ENCODE peak calls at places on chromosomes 2 and 18, in nine cellular contexts. K is HCT116; S is OCI-LY7; X is heart left ventricle; M is CD4-positive, CD25-positive, alpha-beta regulatory T cell; U is coronary artery; L is SK-N-SH; Z is psoas muscle; C is GM23248. Q is an unnamed sample.

GRCh38 chr18:44835555-44836156 is 155.0 kb downstream of the SETBP1 start:
- DNase-seq in U (no peak), L (no peak), K (no peak), S (no peak), M (no peak), Z (peak; percentile 25), X (no peak), C (no peak), Q (no peak)

GRCh38 chr2:50746526-50746925 is 285.4 kb downstream of the NRXN1 start:
- DNase-seq in Z (no peak), C (peak; percentile 13), M (no peak), S (peak; percentile 46), K (peak; percentile 28), L (peak; percentile 12), X (no peak), U (no peak), Q (no peak)

GRCh38 chr2:231765496-231765929 is 15.6 kb downstream of the PDE6D start:
- DNase-seq in L (no peak), Z (no peak), C (no peak), X (no peak), K (no peak), U (no peak), M (no peak), S (no peak), Q (no peak)

GRCh38 chr2:112920923-112921532 is 10.1 kb downstream of the IL37 start:
- DNase-seq in L (no peak), Z (no peak), U (no peak), S (no peak), X (no peak), M (peak; percentile 5), C (peak; percentile 62), K (peak; percentile 49), Q (no peak)

GRCh38 chr2:61763605-61764034 is 90.2 kb downstream of the FAM161A start:
- DNase-seq in S (no peak), Z (peak; percentile 85), K (peak; percentile 85), C (peak; percentile 92), U (peak; percentile 90), M (no peak), X (peak; percentile 88), L (peak; percentile 77), Q (peak; percentile 85)

GRCh38 chr2:226313071-226313470 is 486.5 kb downstream of the IRS1 start:
- DNase-seq in M (no peak), Z (no peak), U (no peak), K (no peak), X (no peak), L (no peak), C (no peak), S (no peak), Q (no peak)

GRCh38 chr2:67057901-67058703 is 339.0 kb upstream of the ETAA1 start:
- DNase-seq in Z (no peak), C (peak; percentile 7), L (no peak), M (no peak), K (no peak), X (no peak), U (no peak), S (no peak), Q (no peak)

GRCh38 chr2:40432916-40433315 is 19.0 kb downstream of the SLC8A1 start:
- DNase-seq in Z (no peak), M (no peak), X (no peak), L (no peak), C (peak; percentile 24), K (no peak), U (no peak), S (no peak), Q (no peak)

GRCh38 chr2:43773876-43774613 is at the start of gene DYNC2LI1:
- DNase-seq in L (peak; percentile 91), C (peak; percentile 96), X (peak; percentile 94), Z (peak; percentile 81), K (peak; percentile 89), M (peak; percentile 65), S (peak; percentile 84), U (peak; percentile 94), Q (peak; percentile 61)

GRCh38 chr2:86290596-86291327 is 46.7 kb downstream of the REEP1 start:
- DNase-seq in U (no peak), S (no peak), M (no peak), K (no peak), C (no peak), L (no peak), Z (no peak), X (peak; percentile 49), Q (no peak)

GRCh38 chr2:200577000-200577399 is 8.8 kb upstream of the AOX1 start:
- DNase-seq in C (peak; percentile 23), S (no peak), Z (no peak), U (no peak), M (no peak), X (no peak), L (no peak), K (no peak), Q (no peak)

GRCh38 chr2:11368059-11368572 is 23.7 kb upstream of the ROCK2 start:
- DNase-seq in L (no peak), X (peak; percentile 55), C (peak; percentile 56), K (no peak), M (no peak), U (peak; percentile 83), S (no peak), Z (peak; percentile 49), Q (no peak)

GRCh38 chr18:56200381-56200831 is 438.0 kb downstream of the TXNL1 start:
- DNase-seq in U (no peak), M (no peak), C (peak; percentile 82), X (no peak), L (no peak), S (no peak), Z (no peak), K (no peak), Q (no peak)

GRCh38 chr18:25298853-25299274 is 53.1 kb downstream of the ZNF521 start:
- DNase-seq in U (no peak), X (peak; percentile 47), L (no peak), S (no peak), C (peak; percentile 94), K (no peak), M (no peak), Z (peak; percentile 65), Q (no peak)

DNA sequence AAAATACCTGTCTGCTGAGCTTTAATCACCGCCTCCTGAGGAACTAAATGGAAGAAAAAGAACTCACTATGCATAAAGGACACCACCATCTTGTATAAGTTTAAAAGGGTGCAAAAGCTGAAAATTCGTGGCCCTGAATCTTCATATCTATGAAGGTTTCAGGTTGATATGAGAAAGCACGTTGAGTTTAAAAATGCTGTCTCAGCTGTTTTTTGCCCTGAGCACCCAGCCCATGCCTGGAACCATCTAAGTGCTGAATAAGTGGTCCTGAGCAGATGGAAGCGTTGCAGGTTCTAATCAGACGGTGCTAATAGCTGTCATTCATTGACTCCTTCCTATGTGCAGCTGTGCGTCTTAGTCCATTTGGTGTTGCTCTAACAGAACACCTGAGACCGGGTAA is 467.4 kb downstream of the EIPR1 start:
- DNase-seq in X (no peak), Z (no peak), C (no peak), U (no peak), M (no peak), L (no peak), S (no peak), K (no peak), Q (no peak)
- H3K27ac ChIP-seq in X (no peak overlapping the region), Z (no peak overlapping the region), C (no peak overlapping the region), U (no peak overlapping the region), M (no peak overlapping the region), L (no peak overlapping the region), S (no peak overlapping the region), K (no peak overlapping the region), Q (no peak overlapping the region)

DNA sequence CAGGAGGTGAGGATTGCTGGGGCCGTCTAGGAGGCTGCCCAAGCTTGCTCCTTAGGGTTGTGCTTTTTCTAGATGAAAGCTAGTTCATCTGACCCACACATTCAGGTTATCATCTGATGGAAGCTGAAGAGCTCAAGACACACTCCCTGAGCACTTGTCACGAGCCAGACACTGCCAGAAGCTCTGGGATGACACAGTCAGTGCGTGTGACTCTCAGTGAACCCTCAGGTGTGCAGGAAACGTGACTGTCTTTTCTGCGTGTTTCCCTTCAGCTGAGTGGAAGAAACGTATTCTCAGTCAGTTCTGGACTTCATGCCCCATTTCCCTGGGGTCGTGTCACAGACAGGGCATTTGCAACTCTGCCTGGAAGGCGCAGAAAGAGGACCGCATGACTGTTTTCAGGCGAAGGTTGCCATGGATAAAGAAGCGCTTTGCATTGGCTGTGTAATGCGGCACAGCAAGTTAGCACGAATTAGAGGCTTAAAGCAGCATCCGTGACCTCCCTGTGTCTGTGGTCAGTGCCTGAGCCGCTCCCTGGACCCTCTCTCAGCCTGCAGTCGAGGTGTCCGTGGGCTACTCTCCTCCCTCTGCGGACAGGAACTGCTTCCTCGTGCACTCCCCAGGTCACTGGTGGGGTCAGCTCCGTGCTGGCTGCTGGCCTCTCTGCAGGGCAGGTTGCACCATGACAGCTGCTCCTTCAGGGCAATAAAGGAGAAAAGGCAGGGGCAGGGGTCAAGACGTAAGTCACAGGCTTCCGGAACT is 3.4 kb upstream of the ALLC start:
- DNase-seq in L (no peak), M (no peak), Z (no peak), S (no peak), X (no peak), U (no peak), K (no peak), C (no peak), Q (no peak)
- H3K27ac ChIP-seq in L (no peak overlapping the region), M (no peak overlapping the region), Z (no peak overlapping the region), S (no peak overlapping the region), X (no peak overlapping the region), U (no peak overlapping the region), K (no peak overlapping the region), C (no peak overlapping the region), Q (peak overlapping the region; percentile 46)

DNA sequence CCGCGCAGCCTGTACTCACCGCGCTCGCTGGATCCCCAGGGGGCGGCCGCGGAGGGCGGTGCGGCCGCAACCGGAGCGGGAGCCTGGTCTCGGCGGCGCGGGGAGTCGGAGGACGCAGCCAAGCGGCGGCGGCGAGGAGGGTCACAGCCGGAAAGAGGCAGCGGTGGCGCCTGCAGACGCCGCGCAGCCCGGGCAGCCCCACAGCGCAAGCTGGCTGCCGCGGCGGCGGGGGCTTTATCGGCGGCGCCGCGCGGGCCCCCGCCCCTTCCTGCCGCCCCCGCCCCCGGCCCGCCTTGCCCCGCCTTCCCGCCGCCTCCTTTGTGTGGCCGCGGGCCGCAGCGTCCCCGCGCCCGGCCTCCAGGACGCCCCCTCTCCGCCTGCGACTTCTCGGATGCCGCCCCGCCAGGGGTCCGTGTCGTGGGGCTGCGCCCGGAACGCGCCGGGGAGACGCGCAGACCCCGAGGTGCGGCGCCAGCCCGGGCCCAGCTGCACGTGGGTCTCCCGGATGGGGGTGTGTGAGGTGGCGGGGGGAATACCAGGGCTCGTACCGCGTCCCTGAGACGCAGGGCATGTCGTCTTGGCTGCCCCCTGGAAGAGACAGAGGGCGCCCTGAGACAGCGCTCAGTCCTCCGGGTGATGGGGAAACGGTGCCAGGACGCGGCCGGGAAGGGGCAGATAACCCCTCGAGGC is at the start of gene SERPINE2:
- DNase-seq in U (no peak), S (no peak), Z (peak; percentile 52), M (peak; percentile 13), C (peak; percentile 78), K (peak; percentile 52), L (peak; percentile 82), X (peak; percentile 71), Q (peak; percentile 69)
- H3K27ac ChIP-seq in U (peak within 1 kb of the TSS; percentile 47), S (no peak within 1 kb of the TSS), Z (no peak within 1 kb of the TSS), M (no peak within 1 kb of the TSS), C (peak within 1 kb of the TSS; percentile 3), K (peak within 1 kb of the TSS; percentile 67), L (no peak within 1 kb of the TSS), X (peak within 1 kb of the TSS; percentile 49), Q (peak within 1 kb of the TSS; percentile 73)

DNA sequence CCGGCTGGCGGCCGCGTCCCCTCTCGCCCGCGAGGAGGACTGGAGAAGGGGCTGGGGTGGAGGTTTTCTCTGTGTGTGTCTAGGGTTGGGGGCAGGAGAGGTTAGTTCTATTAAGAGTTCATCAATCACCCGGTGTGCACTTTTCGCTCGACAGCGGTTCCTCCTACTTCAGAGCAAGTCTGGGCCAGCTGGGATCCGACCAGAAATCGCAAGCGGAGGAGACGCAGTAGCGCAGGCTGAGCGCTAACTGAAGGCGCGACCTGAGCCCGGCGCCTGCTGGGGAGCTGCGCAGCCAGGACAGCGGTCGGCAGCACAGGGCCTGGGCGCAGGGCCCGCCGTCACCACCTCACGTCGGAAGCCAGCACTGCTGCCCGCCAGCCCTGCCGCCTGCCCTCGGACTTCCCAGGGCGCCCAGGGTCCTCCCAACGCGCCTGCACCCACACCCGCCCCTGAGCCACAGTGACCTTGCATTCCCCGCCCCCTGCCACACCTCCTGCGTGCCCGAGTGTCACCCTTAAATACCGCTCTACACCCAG is 10.1 kb upstream of the HOXD1 start:
- DNase-seq in L (no peak), S (no peak), K (no peak), U (no peak), Z (no peak), X (no peak), M (no peak), C (peak; percentile 69), Q (no peak)
- H3K27ac ChIP-seq in L (no peak overlapping the region), S (no peak overlapping the region), K (no peak overlapping the region), U (peak overlapping the region; percentile 48), Z (peak overlapping the region; percentile 4), X (no peak overlapping the region), M (no peak overlapping the region), C (no peak overlapping the region), Q (no peak overlapping the region)

Q was measured in caudate nucleus.